ENCODE peak calls at places on chromosomes 1 and 21, in five cellular contexts. F is frontal cortex; V is central memory CD4-positive, alpha-beta T cell; R is CD8-positive, alpha-beta T cell; Z is B cell. I is an unnamed sample.

GRCh38 chr1:23171181-23171755 is 2.6 kb upstream of the LUZP1 start:
- DNase-seq in F (no peak), V (no peak), R (no peak), Z (no peak), I (no peak)

GRCh38 chr1:151972533-151973270 is 21.0 kb downstream of the S100A10 start:
- DNase-seq in F (peak; percentile 36), V (no peak), R (no peak), Z (no peak), I (peak; percentile 51)

GRCh38 chr1:9320520-9321479 is 28.1 kb downstream of the SPSB1 start:
- DNase-seq in F (no peak), V (no peak), R (no peak), Z (no peak), I (no peak)

GRCh38 chr1:158362941-158363340 is 9.2 kb downstream of the CD1E start:
- DNase-seq in F (no peak), V (no peak), R (no peak), Z (no peak), I (no peak)

GRCh38 chr1:222010306-222010705 is 268.4 kb upstream of the DUSP10 start:
- DNase-seq in F (no peak), V (no peak), R (no peak), Z (no peak), I (no peak)

GRCh38 chr1:32255072-32256071 is 4.3 kb downstream of the LCK start:
- DNase-seq in F (no peak), V (peak; percentile 54), R (no peak), Z (no peak), I (no peak)

GRCh38 chr21:37032877-37033471 is 26.5 kb downstream of the RIPPLY3 start:
- DNase-seq in F (no peak), V (no peak), R (no peak), Z (no peak), I (no peak)

GRCh38 chr1:228009116-228009827 is 2.5 kb downstream of the WNT3A start:
- DNase-seq in F (no peak), V (no peak), R (no peak), Z (peak; percentile 36), I (no peak)

GRCh38 chr1:62717483-62717882 is 29.3 kb upstream of the DOCK7 start:
- DNase-seq in F (no peak), V (no peak), R (no peak), Z (no peak), I (no peak)

GRCh38 chr1:55848906-55849305 is 633.7 kb upstream of the USP24 start:
- DNase-seq in F (no peak), V (no peak), R (no peak), Z (no peak), I (no peak)

GRCh38 chr1:231272173-231272572 is 31.2 kb downstream of the GNPAT start:
- DNase-seq in F (no peak), V (no peak), R (no peak), Z (no peak), I (no peak)

GRCh38 chr1:55331355-55331754 is 116.2 kb upstream of the USP24 start:
- DNase-seq in F (no peak), V (no peak), R (no peak), Z (no peak), I (no peak)

GRCh38 chr1:61482170-61482569 is 242.8 kb downstream of the TM2D1 start:
- DNase-seq in F (no peak), V (no peak), R (no peak), Z (no peak), I (no peak)

GRCh38 chr1:235642943-235643371 is 6.6 kb downstream of the GNG4 start:
- DNase-seq in F (no peak), V (no peak), R (no peak), Z (no peak), I (no peak)

GRCh38 chr1:1305300-1306069 is 2.2 kb downstream of the ACAP3 start:
- DNase-seq in F (peak; percentile 64), V (peak; percentile 51), R (peak; percentile 44), Z (peak; percentile 80), I (peak; percentile 64)

GRCh38 chr1:227940791-227941241 is 6.9 kb downstream of the WNT9A start:
- DNase-seq in F (no peak), V (no peak), R (no peak), Z (no peak), I (no peak)

GRCh38 chr1:25771246-25772114 is 28.5 kb upstream of the SELENON start:
- DNase-seq in F (no peak), V (no peak), R (no peak), Z (peak; percentile 23), I (no peak)